ENCODE peak calls at places on chromosome X, in nine cellular contexts. S is AG09319, B is brain microvascular endothelial cell, E is fibroblast of pulmonary artery, M is coronary artery, Z is body of pancreas, R is right lobe of liver, Y is upper lobe of left lung, T is cardiac muscle cell. N is an unnamed sample.

GRCh38 chrX:65688403-65688881 is 21.0 kb downstream of the MSN start:
- DNase-seq in S (no peak), B (no peak), E (peak; percentile 50), M (no peak), Z (no peak), R (no peak), Y (no peak), T (peak; percentile 50), N (no peak)

GRCh38 chrX:28135378-28136047 is 154.3 kb upstream of the DCAF8L1 start:
- DNase-seq in S (no peak), B (peak; percentile 30), E (peak; percentile 34), M (no peak), Z (no peak), R (no peak), Y (no peak), T (peak; percentile 35), N (no peak)

GRCh38 chrX:49041683-49042529 is 1.3 kb downstream of the TFE3 start:
- DNase-seq in S (no peak), B (peak; percentile 39), E (peak; percentile 52), M (no peak), Z (no peak), R (no peak), Y (no peak), T (peak; percentile 48), N (no peak)

GRCh38 chrX:12921886-12922599 is 15.6 kb downstream of the TLR8 start:
- DNase-seq in S (no peak), B (no peak), E (no peak), M (no peak), Z (no peak), R (no peak), Y (no peak), T (no peak), N (no peak)

GRCh38 chrX:19555236-19555635 is 39.9 kb upstream of the MAP3K15 start:
- DNase-seq in S (no peak), B (no peak), E (no peak), M (no peak), Z (no peak), R (no peak), Y (no peak), T (no peak), N (no peak)

GRCh38 chrX:130637591-130637990 is 235.8 kb downstream of the RBMX2 start:
- DNase-seq in S (no peak), B (peak; percentile 5), E (peak; percentile 64), M (no peak), Z (no peak), R (no peak), Y (no peak), T (peak; percentile 56), N (no peak)

GRCh38 chrX:13266641-13267420 is 53.0 kb downstream of the ATXN3L start:
- DNase-seq in S (no peak), B (no peak), E (no peak), M (no peak), Z (no peak), R (no peak), Y (no peak), T (no peak), N (no peak)

GRCh38 chrX:109889289-109890006 is 113.5 kb upstream of the TMEM164 start:
- DNase-seq in S (peak; percentile 15), B (peak; percentile 12), E (peak; percentile 45), M (no peak), Z (peak; percentile 7), R (no peak), Y (no peak), T (peak; percentile 54), N (peak; percentile 37)

GRCh38 chrX:133702230-133702629 is 283.2 kb downstream of the GPC3 start:
- DNase-seq in S (no peak), B (no peak), E (no peak), M (no peak), Z (no peak), R (no peak), Y (no peak), T (no peak), N (no peak)

GRCh38 chrX:9188117-9188516 is 154.2 kb upstream of the FAM9B start:
- DNase-seq in S (no peak), B (no peak), E (no peak), M (no peak), Z (no peak), R (no peak), Y (no peak), T (no peak), N (no peak)

GRCh38 chrX:126770179-126770578 is 49.4 kb upstream of the PRR32 start:
- DNase-seq in S (no peak), B (no peak), E (no peak), M (no peak), Z (no peak), R (no peak), Y (no peak), T (no peak), N (no peak)

GRCh38 chrX:23667239-23668177 is at the start of gene PRDX4:
- DNase-seq in S (peak; percentile 67), B (peak; percentile 78), E (peak; percentile 90), M (peak; percentile 87), Z (peak; percentile 90), R (peak; percentile 93), Y (peak; percentile 97), T (peak; percentile 93), N (peak; percentile 92)

GRCh38 chrX:92247076-92247475 is 467.9 kb downstream of the PCDH11X start:
- DNase-seq in S (no peak), B (no peak), E (peak; percentile 9), M (no peak), Z (no peak), R (no peak), Y (no peak), T (peak; percentile 2), N (no peak)

GRCh38 chrX:118182050-118182449 is 65.4 kb upstream of the KLHL13 start:
- DNase-seq in S (no peak), B (no peak), E (no peak), M (no peak), Z (no peak), R (no peak), Y (no peak), T (no peak), N (no peak)

GRCh38 chrX:107272431-107272921 is 66.1 kb downstream of the DNAAF6 start:
- DNase-seq in S (no peak), B (no peak), E (no peak), M (no peak), Z (peak; percentile 3), R (no peak), Y (peak; percentile 63), T (no peak), N (no peak)

GRCh38 chrX:83845397-83845796 is 15.5 kb upstream of the CYLC1 start:
- DNase-seq in S (peak; percentile 4), B (peak; percentile 2), E (peak; percentile 25), M (no peak), Z (peak; percentile 3), R (no peak), Y (no peak), T (peak; percentile 0), N (peak; percentile 4)

GRCh38 chrX:136920001-136920400 is 39.5 kb upstream of the RBMX start:
- DNase-seq in S (no peak), B (no peak), E (peak; percentile 33), M (no peak), Z (no peak), R (no peak), Y (no peak), T (no peak), N (no peak)

GRCh38 chrX:72461766-72462165 is 110.9 kb downstream of the HDAC8 start:
- DNase-seq in S (no peak), B (no peak), E (peak; percentile 45), M (no peak), Z (no peak), R (no peak), Y (no peak), T (peak; percentile 15), N (no peak)

GRCh38 chrX:72272868-72273267 is 4.2 kb downstream of the RPS4X start:
- DNase-seq in S (no peak), B (peak; percentile 47), E (no peak), M (no peak), Z (no peak), R (no peak), Y (no peak), T (no peak), N (no peak)

GRCh38 chrX:37787353-37787869 is 7.6 kb downstream of the CYBB start:
- DNase-seq in S (no peak), B (no peak), E (no peak), M (no peak), Z (peak; percentile 14), R (no peak), Y (no peak), T (no peak), N (no peak)

GRCh38 chrX:11504234-11504633 is 161.5 kb downstream of the ARHGAP6 start:
- DNase-seq in S (no peak), B (no peak), E (no peak), M (no peak), Z (no peak), R (no peak), Y (no peak), T (no peak), N (no peak)
- TF ChIP-seq CTCF in S (no peak), B (peak; percentile 9), E (no peak), M (no peak), Z (no peak), R (peak; percentile 15), Y (no peak), T (no peak), N (no peak)

GRCh38 chrX:30246769-30247489 is at the start of gene MAGEB1:
- DNase-seq in S (no peak), B (no peak), E (no peak), M (no peak), Z (no peak), R (no peak), Y (peak; percentile 36), T (no peak), N (no peak)

GRCh38 chrX:30253257-30253656 is 6.3 kb downstream of the MAGEB1 start:
- DNase-seq in S (no peak), B (no peak), E (no peak), M (no peak), Z (no peak), R (no peak), Y (no peak), T (no peak), N (no peak)

DNA sequence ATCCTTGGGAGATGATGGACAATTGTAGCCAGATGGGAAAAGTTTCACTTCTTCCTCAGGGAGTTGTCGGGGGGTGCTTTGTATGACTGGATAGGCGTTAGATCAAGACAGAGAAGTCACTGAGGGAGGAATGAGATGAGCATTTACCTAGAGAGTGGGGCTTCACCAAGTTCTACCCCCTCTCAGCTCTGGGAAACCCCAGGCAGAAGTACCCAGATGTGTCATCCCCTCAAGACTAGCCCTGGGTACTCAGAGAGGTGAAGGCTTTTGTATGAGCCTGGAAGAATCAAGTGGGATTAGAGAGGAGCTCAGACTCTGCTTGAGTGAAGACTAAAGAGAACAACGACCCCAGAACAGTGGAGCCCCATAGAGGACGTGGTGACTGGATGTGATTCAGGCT is 1.9 kb downstream of the MAGEB1 start:
- DNase-seq in S (no peak), B (no peak), E (no peak), M (no peak), Z (no peak), R (no peak), Y (no peak), T (no peak), N (no peak)
- TF ChIP-seq CTCF in S (no peak), B (no peak), E (no peak), M (no peak), Z (no peak), R (no peak), Y (no peak), T (no peak), N (no peak)

GRCh38 chrX:129115104-129115503 is 408.2 kb downstream of the SMARCA1 start:
- DNase-seq in S (no peak), B (peak; percentile 35), E (peak; percentile 10), M (no peak), Z (peak; percentile 2), R (no peak), Y (no peak), T (peak; percentile 6), N (peak; percentile 38)
- TF ChIP-seq CTCF in S (no peak), B (peak; percentile 20), E (no peak), M (no peak), Z (no peak), R (no peak), Y (no peak), T (no peak), N (peak; percentile 42)

GRCh38 chrX:151082077-151082948 is 94.1 kb upstream of the GPR50 start:
- DNase-seq in S (no peak), B (peak; percentile 47), E (peak; percentile 50), M (no peak), Z (peak; percentile 58), R (peak; percentile 71), Y (peak; percentile 92), T (peak; percentile 59), N (peak; percentile 82)
- TF ChIP-seq CTCF in S (peak; percentile 88), B (peak; percentile 88), E (peak; percentile 71), M (peak; percentile 92), Z (peak; percentile 85), R (peak; percentile 89), Y (peak; percentile 94), T (peak; percentile 78), N (peak; percentile 79)